ENCODE peak calls at places on chromosomes 7 and 10, in seven cellular contexts. G, F, L, O, R, X and W are unnamed samples.

GRCh38 chr7:26291699-26292538 is at the start of gene SNX10:
- DNase-seq in G (peak), F (peak), L (peak), O (no peak), R (no peak), X (peak), W (peak)

GRCh38 chr10:75191821-75192568 is 18.6 kb upstream of the VDAC2 start:
- DNase-seq in G (peak), F (no peak), L (no peak), O (peak), R (no peak), X (no peak), W (no peak)

GRCh38 chr7:109663806-109664205 is 1094.1 kb downstream of the DNAJB9 start:
- DNase-seq in G (no peak), F (no peak), L (no peak), O (no peak), R (no peak), X (no peak), W (no peak)

GRCh38 chr7:157012113-157012547 is 1.7 kb upstream of the MNX1 start:
- DNase-seq in G (no peak), F (no peak), L (no peak), O (no peak), R (no peak), X (no peak), W (no peak)

GRCh38 chr7:127885843-127886242 is 145.4 kb downstream of the LRRC4 start:
- DNase-seq in G (peak), F (no peak), L (no peak), O (peak), R (no peak), X (no peak), W (peak)

GRCh38 chr7:71612011-71612410 is 480.1 kb downstream of the GALNT17 start:
- DNase-seq in G (no peak), F (no peak), L (no peak), O (no peak), R (no peak), X (peak), W (no peak)

GRCh38 chr7:15167912-15168311 is 265.4 kb upstream of the DGKB start:
- DNase-seq in G (no peak), F (no peak), L (no peak), O (no peak), R (no peak), X (no peak), W (no peak)

GRCh38 chr10:70480254-70480861 is 1.8 kb downstream of the PALD1 start:
- DNase-seq in G (no peak), F (no peak), L (no peak), O (no peak), R (no peak), X (no peak), W (no peak)

GRCh38 chr10:129511086-129511485 is 44.0 kb downstream of the MGMT start:
- DNase-seq in G (no peak), F (no peak), L (no peak), O (no peak), R (no peak), X (no peak), W (no peak)

GRCh38 chr7:64581929-64582894 is 19.3 kb upstream of the ZNF680 start:
- DNase-seq in G (peak), F (no peak), L (no peak), O (peak), R (no peak), X (no peak), W (no peak)

GRCh38 chr7:66076459-66077329 is 1.1 kb downstream of the ASL start:
- DNase-seq in G (no peak), F (no peak), L (no peak), O (no peak), R (no peak), X (no peak), W (no peak)

GRCh38 chr7:55260671-55261385 is 104.3 kb upstream of the LANCL2 start:
- DNase-seq in G (no peak), F (no peak), L (no peak), O (no peak), R (no peak), X (no peak), W (no peak)

GRCh38 chr7:98252655-98253054 is 623 bp upstream of the TECPR1 start:
- DNase-seq in G (no peak), F (no peak), L (no peak), O (no peak), R (no peak), X (no peak), W (no peak)

GRCh38 chr7:31094271-31094670 is 42.2 kb downstream of the ADCYAP1R1 start:
- DNase-seq in G (no peak), F (peak), L (no peak), O (no peak), R (no peak), X (no peak), W (no peak)